ENCODE peak calls at places on chromosomes 13 and 19, in four cellular contexts. U, E, O and R are unnamed samples.

GRCh38 chr19:18558202-18558555 is 509 bp downstream of the KXD1 start:
- DNase-seq in U (no peak), E (no peak), O (no peak), R (no peak)

GRCh38 chr19:1474011-1474764 is 4.8 kb downstream of the C19orf25 start:
- DNase-seq in U (no peak), E (no peak), O (no peak), R (no peak)

GRCh38 chr19:37466277-37466797 is 907 bp downstream of the ZNF569 start:
- DNase-seq in U (no peak), E (no peak), O (no peak), R (no peak)

GRCh38 chr13:93847162-93847561 is 620.6 kb downstream of the GPC6 start:
- DNase-seq in U (no peak), E (no peak), O (no peak), R (no peak)

GRCh38 chr13:22000191-22000590 is 329.3 kb downstream of the FGF9 start:
- DNase-seq in U (no peak), E (no peak), O (no peak), R (no peak)

GRCh38 chr13:40200273-40200978 is 466.0 kb downstream of the FOXO1 start:
- DNase-seq in U (no peak), E (no peak), O (no peak), R (no peak)

GRCh38 chr19:5035817-5036732 is 67.2 kb downstream of the KDM4B start:
- DNase-seq in U (no peak), E (no peak), O (no peak), R (no peak)

GRCh38 chr19:4083677-4084546 is 17.2 kb upstream of the ZBTB7A start:
- DNase-seq in U (no peak), E (no peak), O (no peak), R (no peak)

GRCh38 chr19:33199441-33200265 is 5.5 kb downstream of the LRP3 start:
- DNase-seq in U (no peak), E (no peak), O (no peak), R (no peak)

GRCh38 chr19:10805758-10806247 is 30.2 kb downstream of the TMED1 start:
- DNase-seq in U (no peak), E (no peak), O (no peak), R (no peak)

GRCh38 chr13:110453767-110454166 is 107.8 kb downstream of the RAB20 start:
- DNase-seq in U (no peak), E (no peak), O (no peak), R (no peak)

GRCh38 chr13:112346173-112346898 is 29.8 kb upstream of the SPACA7 start:
- DNase-seq in U (peak; percentile 79), E (peak; percentile 55), O (no peak), R (peak; percentile 17)

GRCh38 chr13:98267080-98267912 is 90.2 kb upstream of the RNF113B start:
- DNase-seq in U (no peak), E (no peak), O (no peak), R (no peak)

GRCh38 chr19:53659292-53659691 is 27.5 kb downstream of the DPRX start:
- DNase-seq in U (peak; percentile 39), E (no peak), O (no peak), R (peak; percentile 31)

GRCh38 chr19:50172726-50173125 is 9.6 kb upstream of the IZUMO2 start:
- DNase-seq in U (no peak), E (no peak), O (no peak), R (no peak)

GRCh38 chr19:56132316-56132822 is 8.7 kb upstream of the ZNF444 start:
- DNase-seq in U (no peak), E (no peak), O (peak; percentile 41), R (no peak)
- TF ChIP-seq CTCF in U (no peak), E (no peak), O (no peak), R (no peak)

DNA sequence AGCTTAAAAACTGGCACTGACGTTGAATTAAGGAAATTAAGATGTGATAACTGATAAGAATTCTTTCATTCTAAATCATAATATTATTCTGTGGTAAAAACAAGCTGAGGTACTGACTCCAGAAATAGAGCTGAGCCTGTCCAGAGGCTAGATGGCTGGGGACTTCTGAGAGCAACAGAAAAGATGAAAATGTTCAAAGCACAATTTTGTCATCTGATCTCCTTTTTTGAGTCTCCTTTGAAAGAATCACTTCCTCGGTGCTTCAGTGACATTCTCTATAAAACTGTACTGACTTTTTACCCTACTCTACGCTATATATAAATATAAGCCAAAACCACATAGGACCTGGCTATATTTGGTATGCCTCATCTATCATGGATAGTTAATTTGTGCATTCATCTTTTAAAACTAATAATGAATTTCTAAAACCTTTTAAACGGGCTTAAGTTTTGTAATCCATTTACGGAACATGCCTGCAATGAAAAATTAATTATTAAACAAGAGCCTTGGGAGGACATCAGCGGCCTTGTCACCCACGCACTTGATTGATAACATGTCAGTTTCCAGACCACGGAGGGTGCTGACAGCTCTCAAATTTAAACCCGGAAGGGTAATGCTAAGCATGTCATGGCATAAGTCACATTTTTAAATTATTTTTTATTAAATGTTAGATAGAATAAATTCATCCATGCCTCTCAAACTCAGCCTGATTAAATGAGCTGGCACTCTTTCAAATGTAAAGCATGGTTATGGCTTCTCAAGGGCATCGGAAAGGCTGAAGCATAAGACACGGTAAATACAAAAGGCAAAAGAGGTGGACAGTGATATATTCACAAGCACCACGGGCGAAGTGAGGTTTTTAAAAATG is 235.4 kb downstream of the PCDH9 start:
- DNase-seq in U (no peak), E (peak; percentile 58), O (no peak), R (no peak)
- TF ChIP-seq CTCF in U (no peak), E (no peak), O (no peak), R (no peak)

GRCh38 chr19:38899447-38900219 is at the start of the genes NFKBIB and SIRT2:
- DNase-seq in U (peak; percentile 100), E (peak; percentile 99), O (peak; percentile 99), R (peak; percentile 95)
- TF ChIP-seq CTCF in U (no peak), E (no peak), O (no peak), R (no peak)

DNA sequence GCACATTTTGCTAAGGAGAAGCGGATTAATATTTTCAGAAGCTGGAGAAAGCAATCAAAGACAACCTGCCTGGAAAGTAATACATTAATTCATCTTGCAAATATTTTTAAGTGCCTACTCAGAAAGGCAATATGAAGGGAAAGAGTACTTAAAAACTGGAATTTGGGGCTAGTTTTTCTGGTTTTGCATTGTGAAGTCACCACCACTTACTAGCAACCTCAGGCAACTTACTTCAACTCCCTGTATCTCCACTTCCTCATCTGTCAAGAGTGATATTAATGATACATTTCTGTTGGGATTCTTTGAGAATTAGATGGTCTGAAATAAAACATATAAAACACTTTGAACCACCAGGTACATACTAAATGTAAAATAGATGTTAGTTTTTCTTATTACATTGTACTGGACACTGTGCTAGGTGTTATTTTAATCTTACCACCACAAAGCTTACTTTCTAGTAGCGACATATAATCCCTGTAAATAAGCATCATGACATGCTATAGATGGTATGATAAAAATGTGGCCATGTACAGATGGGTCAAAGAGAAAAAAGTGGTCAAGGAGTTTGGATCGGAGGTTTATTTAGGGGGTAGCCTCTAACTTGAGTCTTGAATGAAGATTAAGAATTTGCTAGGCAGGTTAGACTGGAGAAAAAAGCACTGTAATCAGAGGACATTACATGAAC is 101.2 kb downstream of the SPRY2 start:
- DNase-seq in U (no peak), E (no peak), O (no peak), R (no peak)
- TF ChIP-seq CTCF in U (no peak), E (no peak), O (no peak), R (no peak)

GRCh38 chr19:35748106-35749020 is at the start of gene LIN37:
- DNase-seq in U (peak; percentile 100), E (peak; percentile 99), O (peak; percentile 98), R (peak; percentile 96)
- TF ChIP-seq CTCF in U (no peak), E (no peak), O (no peak), R (no peak)

DNA sequence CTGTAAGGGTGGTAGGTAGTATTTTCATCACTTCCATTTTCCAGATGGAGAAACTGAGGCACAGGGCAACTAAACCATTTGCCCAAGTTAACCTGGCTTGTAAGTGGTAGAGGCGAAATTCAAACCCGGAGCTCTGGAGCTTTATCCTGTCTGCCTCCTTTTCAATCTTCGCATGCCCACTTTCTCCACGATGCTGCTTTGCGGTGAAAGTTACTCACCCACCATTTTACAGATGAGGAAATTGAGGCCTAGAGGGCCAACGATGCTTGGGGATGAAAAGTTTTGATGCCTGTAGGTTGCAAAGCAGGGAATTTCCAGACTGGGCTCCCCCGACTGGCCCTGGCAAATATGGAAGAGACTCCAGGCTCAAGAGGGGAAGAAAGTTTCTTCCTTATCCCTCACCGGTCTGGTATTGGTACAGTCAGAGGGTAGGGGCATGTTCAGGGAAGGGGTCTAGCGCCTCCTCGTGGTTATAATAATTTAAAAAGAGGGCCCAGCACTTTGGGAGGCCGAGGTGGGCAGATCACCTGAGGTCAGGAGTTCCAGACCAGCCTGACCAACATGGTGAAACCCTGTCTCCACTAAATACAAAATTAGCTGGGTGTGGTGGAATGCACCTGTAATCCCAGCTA is 1.9 kb upstream of the SH2D3A start:
- DNase-seq in U (no peak), E (no peak), O (no peak), R (no peak)
- TF ChIP-seq CTCF in U (peak; percentile 26), E (peak; percentile 14), O (no peak), R (peak; percentile 31)

GRCh38 chr19:17389957-17390664 is 3.9 kb downstream of the CCDC194 start:
- DNase-seq in U (no peak), E (no peak), O (no peak), R (peak; percentile 51)
- TF ChIP-seq CTCF in U (no peak), E (peak; percentile 16), O (no peak), R (peak; percentile 47)

GRCh38 chr13:30216111-30216510 is 91.2 kb downstream of the KATNAL1 start:
- DNase-seq in U (peak; percentile 97), E (no peak), O (no peak), R (no peak)
- TF ChIP-seq CTCF in U (no peak), E (peak; percentile 19), O (no peak), R (no peak)

DNA sequence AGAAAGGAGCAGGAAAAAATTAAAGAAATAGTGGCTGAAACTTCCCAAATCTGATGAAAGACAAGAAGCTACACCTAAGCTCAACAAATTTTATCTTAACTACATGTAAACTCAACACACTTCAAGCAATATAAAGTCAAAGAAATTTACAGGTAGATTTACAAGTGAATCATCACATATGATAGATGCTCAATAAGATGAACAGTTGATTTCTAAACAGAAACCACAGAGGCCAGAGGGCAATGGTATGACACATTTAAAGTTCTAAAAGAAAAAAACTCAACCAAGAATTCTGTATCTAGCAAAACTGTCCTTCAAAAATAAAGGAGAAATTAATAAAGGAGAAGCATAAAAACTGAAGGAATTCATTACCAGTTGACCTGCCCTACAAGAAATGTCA is 39.3 kb upstream of the ZNF780A start:
- DNase-seq in U (no peak), E (no peak), O (no peak), R (no peak)
- TF ChIP-seq CTCF in U (no peak), E (no peak), O (no peak), R (no peak)